ENCODE peak calls at places on chromosomes 12 and 14, in ten cellular contexts. One of them, this sample, is unnamed.
A peak's percentile ranks its signal among the peaks of the same experiment; 100 is the strongest.

GRCh38 chr14:23034498-23035302 is at the start of gene PSMB5:
- DNase-seq in activated CD4-positive, alpha-beta T cell treated with anti-CD3 and anti-CD28 coated beads, Interleukin-2, amount 50 U/mL, for 24 hours: peak; percentile 87
- DNase-seq in GOT3: no peak
- DNase-seq in GM03348: peak; percentile 91
- DNase-seq in neural progenitor cell: peak; percentile 95
- DNase-seq in activated naive CD8-positive, alpha-beta T cell treated with anti-CD3 and anti-CD28 coated beads for 36 hours: peak; percentile 85
- DNase-seq in iris pigment epithelial cell: peak; percentile 97
- DNase-seq in DMS153: no peak
- DNase-seq in RCC 7860: peak; percentile 79
- DNase-seq in stimulated activated CD4-positive, alpha-beta T cell treated with anti-CD3 and anti-CD28 coated beads, Interleukin-12 subunit alpha, Interleukin-12 subunit beta, amount 100 ng/mL, for 4 hours: peak; percentile 75
- DNase-seq in this sample: no peak

GRCh38 chr14:97299661-97300060 is 502.5 kb downstream of the VRK1 start:
- DNase-seq in activated CD4-positive, alpha-beta T cell treated with anti-CD3 and anti-CD28 coated beads, Interleukin-2, amount 50 U/mL, for 24 hours: no peak
- DNase-seq in GOT3: no peak
- DNase-seq in GM03348: no peak
- DNase-seq in neural progenitor cell: peak; percentile 55
- DNase-seq in activated naive CD8-positive, alpha-beta T cell treated with anti-CD3 and anti-CD28 coated beads for 36 hours: peak; percentile 9
- DNase-seq in iris pigment epithelial cell: no peak
- DNase-seq in DMS153: no peak
- DNase-seq in RCC 7860: no peak
- DNase-seq in stimulated activated CD4-positive, alpha-beta T cell treated with anti-CD3 and anti-CD28 coated beads, Interleukin-12 subunit alpha, Interleukin-12 subunit beta, amount 100 ng/mL, for 4 hours: peak; percentile 24
- DNase-seq in this sample: no peak

GRCh38 chr14:103512701-103513611 is 9.7 kb downstream of the CKB start:
- DNase-seq in activated CD4-positive, alpha-beta T cell treated with anti-CD3 and anti-CD28 coated beads, Interleukin-2, amount 50 U/mL, for 24 hours: no peak
- DNase-seq in GOT3: no peak
- DNase-seq in GM03348: peak; percentile 90
- DNase-seq in neural progenitor cell: no peak
- DNase-seq in activated naive CD8-positive, alpha-beta T cell treated with anti-CD3 and anti-CD28 coated beads for 36 hours: no peak
- DNase-seq in iris pigment epithelial cell: peak; percentile 51
- DNase-seq in DMS153: peak; percentile 38
- DNase-seq in RCC 7860: no peak
- DNase-seq in stimulated activated CD4-positive, alpha-beta T cell treated with anti-CD3 and anti-CD28 coated beads, Interleukin-12 subunit alpha, Interleukin-12 subunit beta, amount 100 ng/mL, for 4 hours: no peak
- DNase-seq in this sample: peak; percentile 55

GRCh38 chr12:55931317-55931779 is 386 bp downstream of the DGKA start:
- DNase-seq in activated CD4-positive, alpha-beta T cell treated with anti-CD3 and anti-CD28 coated beads, Interleukin-2, amount 50 U/mL, for 24 hours: no peak
- DNase-seq in GOT3: no peak
- DNase-seq in GM03348: peak; percentile 25
- DNase-seq in neural progenitor cell: no peak
- DNase-seq in activated naive CD8-positive, alpha-beta T cell treated with anti-CD3 and anti-CD28 coated beads for 36 hours: no peak
- DNase-seq in iris pigment epithelial cell: no peak
- DNase-seq in DMS153: no peak
- DNase-seq in RCC 7860: no peak
- DNase-seq in stimulated activated CD4-positive, alpha-beta T cell treated with anti-CD3 and anti-CD28 coated beads, Interleukin-12 subunit alpha, Interleukin-12 subunit beta, amount 100 ng/mL, for 4 hours: no peak
- DNase-seq in this sample: no peak

GRCh38 chr12:6047249-6048227 is 76.9 kb downstream of the VWF start:
- DNase-seq in activated CD4-positive, alpha-beta T cell treated with anti-CD3 and anti-CD28 coated beads, Interleukin-2, amount 50 U/mL, for 24 hours: no peak
- DNase-seq in GOT3: no peak
- DNase-seq in GM03348: peak; percentile 81
- DNase-seq in neural progenitor cell: no peak
- DNase-seq in activated naive CD8-positive, alpha-beta T cell treated with anti-CD3 and anti-CD28 coated beads for 36 hours: no peak
- DNase-seq in iris pigment epithelial cell: peak; percentile 85
- DNase-seq in DMS153: no peak
- DNase-seq in RCC 7860: no peak
- DNase-seq in stimulated activated CD4-positive, alpha-beta T cell treated with anti-CD3 and anti-CD28 coated beads, Interleukin-12 subunit alpha, Interleukin-12 subunit beta, amount 100 ng/mL, for 4 hours: no peak
- DNase-seq in this sample: no peak

GRCh38 chr12:68572650-68573049 is 38.0 kb upstream of the RAP1B start:
- DNase-seq in activated CD4-positive, alpha-beta T cell treated with anti-CD3 and anti-CD28 coated beads, Interleukin-2, amount 50 U/mL, for 24 hours: no peak
- DNase-seq in GOT3: no peak
- DNase-seq in GM03348: peak; percentile 11
- DNase-seq in neural progenitor cell: no peak
- DNase-seq in activated naive CD8-positive, alpha-beta T cell treated with anti-CD3 and anti-CD28 coated beads for 36 hours: no peak
- DNase-seq in iris pigment epithelial cell: no peak
- DNase-seq in DMS153: no peak
- DNase-seq in RCC 7860: no peak
- DNase-seq in stimulated activated CD4-positive, alpha-beta T cell treated with anti-CD3 and anti-CD28 coated beads, Interleukin-12 subunit alpha, Interleukin-12 subunit beta, amount 100 ng/mL, for 4 hours: no peak
- DNase-seq in this sample: no peak

GRCh38 chr14:91924871-91925726 is 22.4 kb downstream of the FBLN5 start:
- DNase-seq in activated CD4-positive, alpha-beta T cell treated with anti-CD3 and anti-CD28 coated beads, Interleukin-2, amount 50 U/mL, for 24 hours: no peak
- DNase-seq in GOT3: no peak
- DNase-seq in GM03348: peak; percentile 33
- DNase-seq in neural progenitor cell: no peak
- DNase-seq in activated naive CD8-positive, alpha-beta T cell treated with anti-CD3 and anti-CD28 coated beads for 36 hours: no peak
- DNase-seq in iris pigment epithelial cell: peak; percentile 56
- DNase-seq in DMS153: no peak
- DNase-seq in RCC 7860: no peak
- DNase-seq in stimulated activated CD4-positive, alpha-beta T cell treated with anti-CD3 and anti-CD28 coated beads, Interleukin-12 subunit alpha, Interleukin-12 subunit beta, amount 100 ng/mL, for 4 hours: no peak
- DNase-seq in this sample: no peak

GRCh38 chr12:51430196-51430895 is 5.7 kb downstream of the SLC4A8 start:
- DNase-seq in activated CD4-positive, alpha-beta T cell treated with anti-CD3 and anti-CD28 coated beads, Interleukin-2, amount 50 U/mL, for 24 hours: no peak
- DNase-seq in GOT3: no peak
- DNase-seq in GM03348: no peak
- DNase-seq in neural progenitor cell: no peak
- DNase-seq in activated naive CD8-positive, alpha-beta T cell treated with anti-CD3 and anti-CD28 coated beads for 36 hours: no peak
- DNase-seq in iris pigment epithelial cell: no peak
- DNase-seq in DMS153: peak; percentile 41
- DNase-seq in RCC 7860: no peak
- DNase-seq in stimulated activated CD4-positive, alpha-beta T cell treated with anti-CD3 and anti-CD28 coated beads, Interleukin-12 subunit alpha, Interleukin-12 subunit beta, amount 100 ng/mL, for 4 hours: no peak
- DNase-seq in this sample: no peak

GRCh38 chr14:63770187-63770807 is 42.4 kb upstream of the SGPP1 start:
- DNase-seq in activated CD4-positive, alpha-beta T cell treated with anti-CD3 and anti-CD28 coated beads, Interleukin-2, amount 50 U/mL, for 24 hours: peak; percentile 37
- DNase-seq in GOT3: no peak
- DNase-seq in GM03348: peak; percentile 76
- DNase-seq in neural progenitor cell: peak; percentile 21
- DNase-seq in activated naive CD8-positive, alpha-beta T cell treated with anti-CD3 and anti-CD28 coated beads for 36 hours: peak; percentile 11
- DNase-seq in iris pigment epithelial cell: peak; percentile 59
- DNase-seq in DMS153: no peak
- DNase-seq in RCC 7860: peak; percentile 6
- DNase-seq in stimulated activated CD4-positive, alpha-beta T cell treated with anti-CD3 and anti-CD28 coated beads, Interleukin-12 subunit alpha, Interleukin-12 subunit beta, amount 100 ng/mL, for 4 hours: peak; percentile 27
- DNase-seq in this sample: peak; percentile 13

GRCh38 chr14:68394719-68395117 is 398.1 kb downstream of the ZFP36L1 start:
- DNase-seq in activated CD4-positive, alpha-beta T cell treated with anti-CD3 and anti-CD28 coated beads, Interleukin-2, amount 50 U/mL, for 24 hours: no peak
- DNase-seq in GOT3: no peak
- DNase-seq in GM03348: no peak
- DNase-seq in neural progenitor cell: peak; percentile 85
- DNase-seq in activated naive CD8-positive, alpha-beta T cell treated with anti-CD3 and anti-CD28 coated beads for 36 hours: no peak
- DNase-seq in iris pigment epithelial cell: no peak
- DNase-seq in DMS153: no peak
- DNase-seq in RCC 7860: no peak
- DNase-seq in stimulated activated CD4-positive, alpha-beta T cell treated with anti-CD3 and anti-CD28 coated beads, Interleukin-12 subunit alpha, Interleukin-12 subunit beta, amount 100 ng/mL, for 4 hours: no peak
- DNase-seq in this sample: no peak

GRCh38 chr14:103561381-103562134 is 899 bp downstream of the BAG5 start:
- DNase-seq in activated CD4-positive, alpha-beta T cell treated with anti-CD3 and anti-CD28 coated beads, Interleukin-2, amount 50 U/mL, for 24 hours: peak; percentile 30
- DNase-seq in GOT3: no peak
- DNase-seq in GM03348: peak; percentile 82
- DNase-seq in neural progenitor cell: peak; percentile 71
- DNase-seq in activated naive CD8-positive, alpha-beta T cell treated with anti-CD3 and anti-CD28 coated beads for 36 hours: peak; percentile 63
- DNase-seq in iris pigment epithelial cell: peak; percentile 76
- DNase-seq in DMS153: no peak
- DNase-seq in RCC 7860: no peak
- DNase-seq in stimulated activated CD4-positive, alpha-beta T cell treated with anti-CD3 and anti-CD28 coated beads, Interleukin-12 subunit alpha, Interleukin-12 subunit beta, amount 100 ng/mL, for 4 hours: peak; percentile 33
- DNase-seq in this sample: no peak

This sample was measured in NCI-H524 treated with DMSO at 0.1 percent for 48 hours.